ENCODE peak calls at places on chromosome 6, in six cellular contexts. One of them, this sample, is unnamed.

GRCh38 chr6:167791036-167791779 is 35.5 kb upstream of the AFDN start:
- DNase-seq in type B pancreatic cell: peak
- DNase-seq in heart left ventricle: no peak
- DNase-seq in natural killer cell: no peak
- DNase-seq in stomach: no peak
- DNase-seq in cardiac muscle cell: no peak
- DNase-seq in this sample: no peak

GRCh38 chr6:17673543-17674254 is 33.0 kb downstream of the NUP153 start:
- DNase-seq in type B pancreatic cell: no peak
- DNase-seq in natural killer cell: no peak
- DNase-seq in stomach: no peak
- DNase-seq in heart left ventricle: no peak
- DNase-seq in cardiac muscle cell: no peak
- DNase-seq in this sample: no peak

GRCh38 chr6:30612213-30612612 is 4.8 kb downstream of the PPP1R10 start:
- DNase-seq in cardiac muscle cell: no peak
- DNase-seq in natural killer cell: no peak
- DNase-seq in stomach: no peak
- DNase-seq in type B pancreatic cell: no peak
- DNase-seq in heart left ventricle: no peak
- DNase-seq in this sample: no peak

GRCh38 chr6:8392569-8392968 is 42.8 kb downstream of the SLC35B3 start:
- DNase-seq in cardiac muscle cell: no peak
- DNase-seq in type B pancreatic cell: no peak
- DNase-seq in heart left ventricle: no peak
- DNase-seq in natural killer cell: no peak
- DNase-seq in stomach: no peak
- DNase-seq in this sample: no peak

GRCh38 chr6:53920881-53921280 is 126.1 kb downstream of the LRRC1 start:
- DNase-seq in natural killer cell: no peak
- DNase-seq in heart left ventricle: no peak
- DNase-seq in cardiac muscle cell: no peak
- DNase-seq in type B pancreatic cell: no peak
- DNase-seq in stomach: no peak
- DNase-seq in this sample: no peak

GRCh38 chr6:107866606-107867301 is 42.6 kb upstream of the SCML4 start:
- DNase-seq in natural killer cell: no peak
- DNase-seq in type B pancreatic cell: no peak
- DNase-seq in stomach: no peak
- DNase-seq in cardiac muscle cell: peak
- DNase-seq in heart left ventricle: no peak
- DNase-seq in this sample: peak

GRCh38 chr6:155201461-155202226 is 62.2 kb upstream of the CLDN20 start:
- DNase-seq in cardiac muscle cell: no peak
- DNase-seq in natural killer cell: no peak
- DNase-seq in heart left ventricle: no peak
- DNase-seq in type B pancreatic cell: no peak
- DNase-seq in stomach: no peak
- DNase-seq in this sample: no peak

GRCh38 chr6:143678980-143679379 is 1.2 kb downstream of the PHACTR2 start:
- DNase-seq in heart left ventricle: no peak
- DNase-seq in type B pancreatic cell: no peak
- DNase-seq in stomach: no peak
- DNase-seq in cardiac muscle cell: peak
- DNase-seq in natural killer cell: no peak
- DNase-seq in this sample: no peak

GRCh38 chr6:154604120-154604519 is 93.6 kb upstream of the CNKSR3 start:
- DNase-seq in heart left ventricle: no peak
- DNase-seq in cardiac muscle cell: no peak
- DNase-seq in type B pancreatic cell: no peak
- DNase-seq in natural killer cell: no peak
- DNase-seq in stomach: no peak
- DNase-seq in this sample: no peak

GRCh38 chr6:146526192-146526591 is 17.4 kb upstream of the RAB32 start:
- DNase-seq in stomach: no peak
- DNase-seq in type B pancreatic cell: no peak
- DNase-seq in heart left ventricle: no peak
- DNase-seq in cardiac muscle cell: no peak
- DNase-seq in natural killer cell: no peak
- DNase-seq in this sample: no peak

GRCh38 chr6:43992783-43993505 is 134.3 kb downstream of the MRPL14 start:
- DNase-seq in stomach: peak
- DNase-seq in heart left ventricle: peak
- DNase-seq in natural killer cell: no peak
- DNase-seq in cardiac muscle cell: no peak
- DNase-seq in type B pancreatic cell: no peak
- DNase-seq in this sample: no peak

GRCh38 chr6:74409447-74409846 is 713.4 kb downstream of the CD109 start:
- DNase-seq in stomach: no peak
- DNase-seq in cardiac muscle cell: no peak
- DNase-seq in type B pancreatic cell: no peak
- DNase-seq in heart left ventricle: no peak
- DNase-seq in natural killer cell: no peak
- DNase-seq in this sample: no peak

GRCh38 chr6:42512498-42513042 is 51.3 kb upstream of the UBR2 start:
- DNase-seq in stomach: no peak
- DNase-seq in natural killer cell: no peak
- DNase-seq in heart left ventricle: no peak
- DNase-seq in type B pancreatic cell: no peak
- DNase-seq in cardiac muscle cell: no peak
- DNase-seq in this sample: no peak

GRCh38 chr6:117351521-117351920 is 74.2 kb downstream of the ROS1 start:
- DNase-seq in heart left ventricle: no peak
- DNase-seq in type B pancreatic cell: no peak
- DNase-seq in natural killer cell: no peak
- DNase-seq in stomach: no peak
- DNase-seq in cardiac muscle cell: no peak
- DNase-seq in this sample: no peak

GRCh38 chr6:117354671-117355070 is 71.1 kb downstream of the ROS1 start:
- DNase-seq in type B pancreatic cell: no peak
- DNase-seq in stomach: no peak
- DNase-seq in cardiac muscle cell: no peak
- DNase-seq in natural killer cell: no peak
- DNase-seq in heart left ventricle: no peak
- DNase-seq in this sample: no peak

DNA sequence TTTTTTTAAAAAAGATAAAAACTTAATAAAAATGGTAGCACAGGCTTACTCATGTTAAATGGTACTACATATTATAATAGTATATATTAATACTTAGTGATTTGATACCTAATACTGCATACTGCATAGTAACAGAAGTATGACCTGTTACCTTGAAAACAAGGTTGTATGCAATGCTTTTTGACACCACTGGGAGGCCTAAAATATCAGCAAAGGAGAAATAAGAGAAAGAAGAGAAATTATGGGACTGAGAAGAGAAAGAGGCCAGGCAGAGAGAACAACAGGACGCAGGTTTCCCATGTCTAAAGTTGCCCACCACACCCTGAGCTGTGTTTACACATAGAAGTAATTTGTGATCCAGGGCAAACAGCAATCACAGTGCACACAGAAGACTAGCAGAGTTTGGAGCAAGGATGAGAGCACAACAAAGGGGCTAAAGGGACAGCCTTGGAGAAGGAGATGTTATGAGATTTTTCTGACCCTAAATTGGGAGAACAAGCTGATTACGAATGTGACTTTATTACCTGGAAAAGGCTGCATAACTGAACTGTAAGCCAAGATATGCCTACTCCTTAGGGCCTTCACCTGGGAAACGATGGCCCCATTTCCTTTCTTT is 73.2 kb downstream of the ROS1 start:
- DNase-seq in type B pancreatic cell: no peak
- DNase-seq in cardiac muscle cell: no peak
- DNase-seq in heart left ventricle: no peak
- DNase-seq in natural killer cell: no peak
- DNase-seq in stomach: no peak
- DNase-seq in this sample: no peak
- TF ChIP-seq CTCF in type B pancreatic cell: peak
- TF ChIP-seq CTCF in cardiac muscle cell: peak
- TF ChIP-seq CTCF in heart left ventricle: peak
- TF ChIP-seq CTCF in natural killer cell: peak
- TF ChIP-seq CTCF in stomach: peak
- TF ChIP-seq CTCF in this sample: peak

GRCh38 chr6:123965894-123966293 is 162.2 kb downstream of the NKAIN2 start:
- DNase-seq in cardiac muscle cell: peak
- DNase-seq in heart left ventricle: no peak
- DNase-seq in stomach: no peak
- DNase-seq in natural killer cell: no peak
- DNase-seq in type B pancreatic cell: no peak
- DNase-seq in this sample: peak
- TF ChIP-seq CTCF in cardiac muscle cell: no peak
- TF ChIP-seq CTCF in heart left ventricle: peak
- TF ChIP-seq CTCF in stomach: no peak
- TF ChIP-seq CTCF in natural killer cell: no peak
- TF ChIP-seq CTCF in type B pancreatic cell: peak
- TF ChIP-seq CTCF in this sample: peak

DNA sequence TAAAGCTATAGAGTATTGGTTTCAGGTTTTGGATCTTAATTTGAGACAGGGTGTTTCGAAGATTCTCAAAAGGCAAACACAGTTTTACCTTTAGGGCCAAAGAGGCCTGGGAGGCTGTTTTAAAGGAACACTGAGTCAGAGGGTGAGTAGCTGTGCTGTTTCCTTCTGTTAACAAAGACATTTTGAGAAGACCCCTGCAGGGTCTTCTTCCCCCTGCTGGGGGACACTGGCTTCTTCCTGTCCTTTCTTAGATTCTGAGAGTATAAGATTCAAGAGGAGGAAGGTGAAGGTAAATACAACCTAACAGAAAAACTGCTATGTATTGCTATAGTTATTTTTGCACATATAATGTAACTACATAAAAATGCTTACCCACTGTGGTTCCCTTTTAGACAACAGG is 19.0 kb downstream of the HS3ST5 start:
- DNase-seq in stomach: no peak
- DNase-seq in natural killer cell: no peak
- DNase-seq in heart left ventricle: no peak
- DNase-seq in cardiac muscle cell: no peak
- DNase-seq in type B pancreatic cell: no peak
- DNase-seq in this sample: no peak
- TF ChIP-seq CTCF in stomach: no peak
- TF ChIP-seq CTCF in natural killer cell: no peak
- TF ChIP-seq CTCF in heart left ventricle: no peak
- TF ChIP-seq CTCF in cardiac muscle cell: no peak
- TF ChIP-seq CTCF in type B pancreatic cell: no peak
- TF ChIP-seq CTCF in this sample: no peak

GRCh38 chr6:89298680-89299450 is 16.2 kb downstream of the GABRR2 start:
- DNase-seq in heart left ventricle: no peak
- DNase-seq in natural killer cell: no peak
- DNase-seq in type B pancreatic cell: no peak
- DNase-seq in cardiac muscle cell: no peak
- DNase-seq in stomach: no peak
- DNase-seq in this sample: no peak

GRCh38 chr6:89302195-89302770 is 12.8 kb downstream of the GABRR2 start:
- DNase-seq in heart left ventricle: no peak
- DNase-seq in natural killer cell: no peak
- DNase-seq in type B pancreatic cell: no peak
- DNase-seq in stomach: no peak
- DNase-seq in cardiac muscle cell: no peak
- DNase-seq in this sample: no peak

GRCh38 chr6:89297695-89298351 is 17.3 kb downstream of the GABRR2 start:
- DNase-seq in cardiac muscle cell: no peak
- DNase-seq in heart left ventricle: peak
- DNase-seq in stomach: peak
- DNase-seq in natural killer cell: no peak
- DNase-seq in type B pancreatic cell: peak
- DNase-seq in this sample: no peak

GRCh38 chr6:89301586-89302194 is 13.4 kb downstream of the GABRR2 start:
- DNase-seq in stomach: no peak
- DNase-seq in cardiac muscle cell: no peak
- DNase-seq in type B pancreatic cell: no peak
- DNase-seq in natural killer cell: no peak
- DNase-seq in heart left ventricle: no peak
- DNase-seq in this sample: no peak

DNA sequence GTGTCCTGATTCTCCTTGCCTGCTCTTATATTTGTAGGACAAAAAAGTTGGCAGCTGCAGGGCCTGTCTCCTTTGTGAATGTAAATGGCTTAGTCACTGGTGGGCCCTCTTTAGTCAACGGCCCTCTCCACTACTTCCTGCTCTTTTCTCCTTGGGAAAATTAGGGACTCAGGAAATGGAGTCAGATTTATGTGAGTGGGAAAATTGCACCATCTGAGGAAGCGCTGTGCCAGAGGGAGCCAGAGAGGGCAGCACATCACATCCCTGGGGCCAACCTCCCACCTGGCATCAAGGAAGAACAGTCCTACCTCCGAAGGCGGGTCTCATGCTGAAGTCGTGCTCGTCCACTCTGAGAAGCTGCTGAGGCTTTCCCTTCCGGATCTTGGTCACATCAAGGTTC is 15.6 kb downstream of the GABRR2 start:
- DNase-seq in heart left ventricle: no peak
- DNase-seq in type B pancreatic cell: no peak
- DNase-seq in stomach: no peak
- DNase-seq in cardiac muscle cell: no peak
- DNase-seq in natural killer cell: no peak
- DNase-seq in this sample: no peak
- TF ChIP-seq CTCF in heart left ventricle: no peak
- TF ChIP-seq CTCF in type B pancreatic cell: no peak
- TF ChIP-seq CTCF in stomach: no peak
- TF ChIP-seq CTCF in cardiac muscle cell: peak
- TF ChIP-seq CTCF in natural killer cell: no peak
- TF ChIP-seq CTCF in this sample: no peak

GRCh38 chr6:41427642-41428401 is 92.4 kb downstream of the NCR2 start:
- DNase-seq in cardiac muscle cell: peak
- DNase-seq in natural killer cell: no peak
- DNase-seq in stomach: peak
- DNase-seq in type B pancreatic cell: no peak
- DNase-seq in heart left ventricle: peak
- DNase-seq in this sample: peak
- TF ChIP-seq CTCF in cardiac muscle cell: no peak
- TF ChIP-seq CTCF in natural killer cell: no peak
- TF ChIP-seq CTCF in stomach: peak
- TF ChIP-seq CTCF in type B pancreatic cell: peak
- TF ChIP-seq CTCF in heart left ventricle: no peak
- TF ChIP-seq CTCF in this sample: no peak

DNA sequence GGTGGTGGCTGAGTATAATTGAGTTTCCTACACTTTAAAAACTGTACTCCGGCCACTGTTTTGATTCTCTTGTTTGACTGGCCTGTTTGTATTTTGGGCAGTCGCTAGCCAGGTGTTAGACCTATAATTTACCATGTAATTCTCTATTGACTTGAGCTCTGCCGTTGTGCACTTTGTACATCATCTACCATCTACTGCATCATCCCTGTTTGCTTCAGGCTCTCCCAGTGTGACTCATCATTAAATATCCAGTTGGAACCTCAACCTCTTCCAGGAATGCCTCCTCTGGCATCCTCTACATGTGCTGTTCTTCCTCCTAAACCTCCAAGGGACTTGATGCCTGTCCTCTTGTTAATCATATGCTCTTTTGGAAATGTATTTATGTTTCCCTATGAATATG is 72.3 kb downstream of the FARS2 start:
- DNase-seq in type B pancreatic cell: no peak
- DNase-seq in cardiac muscle cell: no peak
- DNase-seq in natural killer cell: no peak
- DNase-seq in heart left ventricle: no peak
- DNase-seq in stomach: no peak
- DNase-seq in this sample: no peak
- TF ChIP-seq CTCF in type B pancreatic cell: no peak
- TF ChIP-seq CTCF in cardiac muscle cell: no peak
- TF ChIP-seq CTCF in natural killer cell: no peak
- TF ChIP-seq CTCF in heart left ventricle: no peak
- TF ChIP-seq CTCF in stomach: no peak
- TF ChIP-seq CTCF in this sample: no peak